ENCODE peak calls at places on chromosome 5, in six cellular contexts. I is H1, J is keratinocyte, E is HepG2, M is HCT116, Q is K562. X is an unnamed sample.

GRCh38 chr5:153777681-153778080 is 261.0 kb downstream of the FAM114A2 start:
- DNase-seq in I (no peak), J (no peak), E (no peak), M (no peak), Q (no peak), X (no peak)

GRCh38 chr5:68290260-68290674 is 74.7 kb downstream of the PIK3R1 start:
- DNase-seq in I (no peak), J (no peak), E (no peak), M (no peak), Q (peak; percentile 29), X (peak; percentile 60)

GRCh38 chr5:21711854-21712752 is 1141.0 kb downstream of the CDH12 start:
- DNase-seq in I (no peak), J (no peak), E (no peak), M (no peak), Q (no peak), X (peak; percentile 33)

GRCh38 chr5:137393196-137393993 is 105.7 kb downstream of the SPOCK1 start:
- DNase-seq in I (no peak), J (peak; percentile 21), E (no peak), M (no peak), Q (no peak), X (no peak)

GRCh38 chr5:136038635-136039034 is 9.8 kb downstream of the TGFBI start:
- DNase-seq in I (no peak), J (no peak), E (no peak), M (no peak), Q (no peak), X (peak; percentile 24)

GRCh38 chr5:103800728-103801127 is 238.1 kb upstream of the NUDT12 start:
- DNase-seq in I (no peak), J (no peak), E (no peak), M (no peak), Q (no peak), X (peak; percentile 72)

GRCh38 chr5:1722877-1723276 is 76.8 kb downstream of the MRPL36 start:
- DNase-seq in I (peak; percentile 30), J (no peak), E (no peak), M (no peak), Q (no peak), X (no peak)

GRCh38 chr5:181100121-181101015 is 30.6 kb downstream of the OR2V1 start:
- DNase-seq in I (peak; percentile 59), J (no peak), E (no peak), M (no peak), Q (peak; percentile 34), X (peak; percentile 24)

GRCh38 chr5:53820802-53821171 is 260.3 kb downstream of the NDUFS4 start:
- DNase-seq in I (no peak), J (peak; percentile 2), E (no peak), M (no peak), Q (no peak), X (no peak)

GRCh38 chr5:80231693-80232092 is 24.2 kb downstream of the SERINC5 start:
- DNase-seq in I (no peak), J (no peak), E (no peak), M (no peak), Q (no peak), X (no peak)

GRCh38 chr5:72586788-72587530 is 79.7 kb upstream of the ZNF366 start:
- DNase-seq in I (no peak), J (no peak), E (no peak), M (no peak), Q (no peak), X (peak; percentile 48)

GRCh38 chr5:150001660-150002493 is 1.3 kb downstream of the HMGXB3 start:
- DNase-seq in I (no peak), J (no peak), E (peak; percentile 77), M (peak; percentile 48), Q (peak; percentile 42), X (peak; percentile 88)

GRCh38 chr5:7904170-7904569 is 35.2 kb downstream of the MTRR start:
- DNase-seq in I (no peak), J (peak; percentile 33), E (peak; percentile 5), M (no peak), Q (no peak), X (peak; percentile 51)

GRCh38 chr5:124692324-124692723 is 54.1 kb downstream of the ZNF608 start:
- DNase-seq in I (no peak), J (no peak), E (no peak), M (no peak), Q (no peak), X (peak; percentile 65)

GRCh38 chr5:132410451-132411381 is 41.2 kb downstream of the SLC22A5 start:
- DNase-seq in I (peak; percentile 91), J (no peak), E (peak; percentile 60), M (no peak), Q (peak; percentile 90), X (peak; percentile 89)

GRCh38 chr5:72556351-72557146 is 49.3 kb upstream of the ZNF366 start:
- DNase-seq in I (peak; percentile 89), J (no peak), E (peak; percentile 43), M (no peak), Q (no peak), X (peak; percentile 45)

GRCh38 chr5:175493726-175494125 is 15.4 kb downstream of the SFXN1 start:
- DNase-seq in I (no peak), J (no peak), E (no peak), M (no peak), Q (no peak), X (no peak)

GRCh38 chr5:175491223-175491622 is 12.9 kb downstream of the SFXN1 start:
- DNase-seq in I (no peak), J (no peak), E (no peak), M (no peak), Q (no peak), X (no peak)

GRCh38 chr5:175489693-175490443 is 11.5 kb downstream of the SFXN1 start:
- DNase-seq in I (no peak), J (no peak), E (no peak), M (no peak), Q (no peak), X (no peak)

GRCh38 chr5:175493260-175493659 is 14.9 kb downstream of the SFXN1 start:
- DNase-seq in I (no peak), J (no peak), E (no peak), M (no peak), Q (no peak), X (no peak)

DNA sequence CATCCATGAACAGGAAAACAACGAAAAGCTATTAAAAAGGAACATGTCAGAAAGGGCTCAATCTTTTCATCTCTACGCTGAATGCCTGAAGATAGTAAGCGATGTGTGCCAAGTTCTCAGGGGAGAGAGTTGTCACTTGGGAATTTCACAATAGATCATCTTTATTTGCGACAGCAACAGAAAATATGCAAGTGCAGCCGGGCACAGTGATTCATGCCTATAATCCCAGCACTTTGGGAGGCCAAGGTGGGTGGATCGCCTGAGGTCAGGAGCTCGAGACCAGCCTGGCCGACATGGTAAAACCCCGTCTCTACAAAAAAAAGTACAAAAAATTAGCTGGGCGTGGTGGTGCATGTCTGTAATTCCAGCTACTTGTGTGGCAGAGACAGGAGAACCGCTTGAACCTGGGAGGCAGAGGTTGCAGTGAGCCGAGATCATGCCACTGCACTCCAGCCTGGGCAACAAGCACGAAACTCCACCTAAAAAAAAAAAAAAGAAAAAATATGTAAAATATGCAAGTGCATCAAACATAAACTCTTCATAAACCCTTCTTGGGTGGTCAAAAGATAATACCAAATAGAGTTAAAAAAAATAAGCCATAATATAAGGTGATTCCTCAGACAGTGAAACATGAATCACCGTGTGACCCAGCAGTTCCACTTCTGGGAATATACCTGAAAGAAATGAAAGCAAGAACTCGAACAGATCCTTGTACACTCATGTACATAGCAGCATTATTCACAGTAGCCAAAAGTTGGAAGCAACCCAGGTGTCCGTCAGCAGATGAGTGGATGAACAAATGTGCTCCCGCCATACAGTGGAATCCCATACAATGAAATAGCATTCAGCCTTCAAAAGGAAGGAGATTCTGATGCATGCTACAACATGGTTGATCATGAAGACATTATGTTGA is 16.2 kb downstream of the SFXN1 start:
- DNase-seq in I (no peak), J (peak; percentile 26), E (no peak), M (no peak), Q (no peak), X (no peak)
- H3K36me3 ChIP-seq in I (peaks cover 8% of the 10 kb centered on the region), J (peaks cover 11% of the 10 kb centered on the region), E (peaks cover 66% of the 10 kb centered on the region), M (peaks cover 34% of the 10 kb centered on the region), Q (peaks cover 89% of the 10 kb centered on the region), X (peaks cover 40% of the 10 kb centered on the region)

GRCh38 chr5:56681346-56681745 is 134.0 kb upstream of the MAP3K1 start:
- DNase-seq in I (no peak), J (no peak), E (no peak), M (no peak), Q (no peak), X (peak; percentile 24)

GRCh38 chr5:56683733-56684132 is 131.6 kb upstream of the MAP3K1 start:
- DNase-seq in I (no peak), J (no peak), E (no peak), M (no peak), Q (no peak), X (no peak)

GRCh38 chr5:56683281-56683680 is 132.1 kb upstream of the MAP3K1 start:
- DNase-seq in I (no peak), J (no peak), E (no peak), M (no peak), Q (no peak), X (no peak)

GRCh38 chr5:56677693-56678092 is 137.7 kb upstream of the MAP3K1 start:
- DNase-seq in I (no peak), J (no peak), E (no peak), M (no peak), Q (no peak), X (peak; percentile 31)

DNA sequence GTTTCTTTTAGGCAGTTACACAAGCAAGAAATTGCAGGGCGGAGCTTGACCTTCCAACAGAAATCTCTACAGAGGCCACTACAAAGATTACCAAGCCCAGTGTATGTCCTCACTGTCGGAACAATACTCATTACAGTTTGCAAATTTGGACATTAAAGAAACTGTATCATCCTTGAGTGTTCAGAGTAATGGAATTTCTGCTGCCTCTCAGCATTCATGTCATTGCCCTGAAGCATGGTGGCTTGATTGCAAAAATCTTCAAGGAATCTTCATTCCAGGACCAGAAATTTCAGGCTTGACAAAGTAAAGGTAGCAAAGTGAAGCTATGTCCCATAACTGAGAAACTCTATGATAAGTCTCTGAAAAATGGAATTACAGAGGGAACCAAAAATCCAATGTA is 134.6 kb upstream of the MAP3K1 start:
- DNase-seq in I (no peak), J (no peak), E (no peak), M (no peak), Q (no peak), X (peak; percentile 9)
- H3K9ac ChIP-seq in I (no peak overlapping the region), J (no peak overlapping the region), E (no peak overlapping the region), M (no peak overlapping the region), Q (no peak overlapping the region), X (no peak overlapping the region)

DNA sequence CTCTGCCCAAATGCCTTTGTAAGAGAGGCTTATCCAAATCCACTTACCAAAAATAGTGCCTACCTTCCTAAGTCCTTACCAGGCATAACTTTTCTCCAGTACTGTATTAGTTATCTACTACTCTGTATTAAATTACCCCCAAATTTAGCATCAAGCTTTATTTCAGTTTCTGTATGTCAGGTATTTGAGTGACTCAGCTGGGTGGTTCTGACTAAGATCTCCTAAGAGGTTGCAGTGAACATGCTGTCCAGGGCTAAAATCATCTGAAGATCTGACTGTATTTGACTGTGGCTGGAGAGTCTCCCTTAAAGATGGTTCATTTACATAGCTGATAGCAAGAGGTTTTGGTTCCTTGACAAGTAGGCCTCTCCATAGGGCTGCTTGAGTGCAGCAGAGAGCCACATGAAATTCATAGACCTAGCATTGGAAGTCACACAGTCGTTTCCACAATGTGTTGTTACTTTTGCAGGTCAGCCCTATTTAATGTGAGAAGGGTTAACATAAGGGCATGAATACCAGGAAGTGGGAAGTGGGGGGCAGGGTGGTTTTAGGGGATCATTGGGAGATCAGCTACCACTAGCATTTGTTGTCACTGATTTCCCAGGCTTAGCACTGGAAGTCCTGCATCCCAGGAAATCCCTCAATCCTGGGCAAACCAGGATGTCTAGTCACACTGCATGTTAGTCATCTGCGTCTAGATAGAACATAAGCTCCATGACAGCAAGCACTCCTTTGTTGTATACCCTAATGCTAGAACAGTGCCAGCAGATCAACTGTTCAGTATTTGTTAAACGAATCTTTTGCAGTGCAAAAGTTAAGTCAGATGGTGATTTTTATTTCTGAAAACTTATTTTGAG is 2.0 kb upstream of the ZNF622 start:
- DNase-seq in I (no peak), J (no peak), E (no peak), M (no peak), Q (no peak), X (peak; percentile 69)
- H3K4me3 ChIP-seq in I (no peak overlapping the region), J (no peak overlapping the region), E (no peak overlapping the region), M (no peak overlapping the region), Q (peak overlapping the region; percentile 84), X (peak overlapping the region; percentile 99)

GRCh38 chr5:140673187-140673976 is at the start of gene DND1:
- DNase-seq in I (peak; percentile 57), J (no peak), E (no peak), M (no peak), Q (peak; percentile 62), X (no peak)
- H3K36me3 ChIP-seq in I (peaks cover 15% of the 10 kb centered on the region), J (peaks cover 38% of the 10 kb centered on the region), E (peaks cover 59% of the 10 kb centered on the region), M (peaks cover 41% of the 10 kb centered on the region), Q (peaks cover 91% of the 10 kb centered on the region), X (peaks cover 77% of the 10 kb centered on the region)

X was measured in adipocyte.